ENCODE peak calls at places on chromosomes 1 and 21, in seven cellular contexts. T is T1000; Q is AG10803; W is activated CD4-positive, alpha-beta T cell treated with anti-CD3 and anti-CD28 coated beads for 48 hours; L is EL; H is T-cell; U is left colon. I is an unnamed sample.

GRCh38 chr1:31954607-31955283 is 16.6 kb upstream of the PTP4A2 start:
- DNase-seq in T (peak; percentile 51), Q (peak; percentile 96), W (no peak), L (peak; percentile 96), H (no peak), U (peak; percentile 88), I (peak; percentile 43)

GRCh38 chr1:93876284-93876683 is 2.7 kb downstream of the DNTTIP2 start:
- DNase-seq in T (no peak), Q (no peak), W (no peak), L (no peak), H (no peak), U (no peak), I (no peak)

GRCh38 chr1:113930499-113931161 is 1.5 kb downstream of the HIPK1 start:
- DNase-seq in T (no peak), Q (peak; percentile 72), W (peak; percentile 73), L (peak; percentile 52), H (peak; percentile 81), U (peak; percentile 53), I (peak; percentile 89)

GRCh38 chr21:32463889-32464300 is 51.4 kb downstream of the EVA1C start:
- DNase-seq in T (peak; percentile 49), Q (peak; percentile 81), W (no peak), L (peak; percentile 95), H (no peak), U (no peak), I (no peak)

GRCh38 chr1:199778324-199778955 is 249.1 kb upstream of the NR5A2 start:
- DNase-seq in T (no peak), Q (no peak), W (no peak), L (peak; percentile 6), H (no peak), U (peak; percentile 26), I (no peak)

GRCh38 chr1:71638081-71638766 is 557.4 kb upstream of the ZRANB2 start:
- DNase-seq in T (no peak), Q (peak; percentile 70), W (no peak), L (peak; percentile 78), H (no peak), U (no peak), I (no peak)

GRCh38 chr1:100538935-100539835 is 1.2 kb downstream of the GPR88 start:
- DNase-seq in T (no peak), Q (no peak), W (peak; percentile 54), L (peak; percentile 41), H (no peak), U (no peak), I (peak; percentile 50)

GRCh38 chr1:160646711-160647328 is at the start of gene SLAMF1:
- DNase-seq in T (no peak), Q (no peak), W (peak; percentile 78), L (no peak), H (no peak), U (no peak), I (peak; percentile 85)

GRCh38 chr1:235270625-235271024 is 57.4 kb downstream of the ARID4B start:
- DNase-seq in T (no peak), Q (peak; percentile 42), W (no peak), L (peak; percentile 37), H (no peak), U (no peak), I (no peak)

GRCh38 chr1:106232128-106232527 is 824.3 kb upstream of the PRMT6 start:
- DNase-seq in T (no peak), Q (no peak), W (no peak), L (no peak), H (no peak), U (no peak), I (no peak)

GRCh38 chr1:172719066-172719627 is 60.2 kb downstream of the FASLG start:
- DNase-seq in T (no peak), Q (peak; percentile 30), W (no peak), L (no peak), H (no peak), U (no peak), I (no peak)

GRCh38 chr1:223298706-223299105 is 65.3 kb downstream of the SUSD4 start:
- DNase-seq in T (no peak), Q (peak; percentile 43), W (no peak), L (peak; percentile 54), H (no peak), U (no peak), I (no peak)

GRCh38 chr1:56375184-56375837 is 204.1 kb downstream of the PLPP3 start:
- DNase-seq in T (no peak), Q (no peak), W (no peak), L (no peak), H (no peak), U (no peak), I (no peak)